ENCODE peak calls at places on chromosomes 6 and 20, in four cellular contexts. Z is psoas muscle; R is cardiac fibroblast; T is CD4-positive, CD25-positive, alpha-beta regulatory T cell. Q is an unnamed sample.

GRCh38 chr20:16283978-16284377 is 289.3 kb downstream of the KIF16B start:
- DNase-seq in Z (peak; percentile 68), R (no peak), T (no peak), Q (no peak)

GRCh38 chr20:34401741-34402455 is 38.8 kb downstream of the ITCH start:
- DNase-seq in Z (no peak), R (no peak), T (no peak), Q (no peak)

GRCh38 chr6:144372116-144372515 is 87.0 kb downstream of the UTRN start:
- DNase-seq in Z (no peak), R (no peak), T (no peak), Q (no peak)

GRCh38 chr6:158894192-158894591 is 75.0 kb upstream of the EZR start:
- DNase-seq in Z (no peak), R (peak; percentile 80), T (no peak), Q (no peak)

GRCh38 chr6:3252369-3252768 is 6.4 kb upstream of the PSMG4 start:
- DNase-seq in Z (no peak), R (no peak), T (no peak), Q (no peak)

GRCh38 chr6:152293404-152293803 is 343.8 kb downstream of the SYNE1 start:
- DNase-seq in Z (peak; percentile 77), R (no peak), T (no peak), Q (no peak)

GRCh38 chr6:130047440-130047995 is 29.1 kb downstream of the L3MBTL3 start:
- DNase-seq in Z (no peak), R (no peak), T (peak; percentile 30), Q (no peak)

GRCh38 chr20:60579941-60580515 is 621.8 kb downstream of the CDH26 start:
- DNase-seq in Z (no peak), R (no peak), T (no peak), Q (peak; percentile 10)

GRCh38 chr6:83461438-83461837 is 30.6 kb upstream of the ME1 start:
- DNase-seq in Z (no peak), R (peak; percentile 19), T (no peak), Q (no peak)

DNA sequence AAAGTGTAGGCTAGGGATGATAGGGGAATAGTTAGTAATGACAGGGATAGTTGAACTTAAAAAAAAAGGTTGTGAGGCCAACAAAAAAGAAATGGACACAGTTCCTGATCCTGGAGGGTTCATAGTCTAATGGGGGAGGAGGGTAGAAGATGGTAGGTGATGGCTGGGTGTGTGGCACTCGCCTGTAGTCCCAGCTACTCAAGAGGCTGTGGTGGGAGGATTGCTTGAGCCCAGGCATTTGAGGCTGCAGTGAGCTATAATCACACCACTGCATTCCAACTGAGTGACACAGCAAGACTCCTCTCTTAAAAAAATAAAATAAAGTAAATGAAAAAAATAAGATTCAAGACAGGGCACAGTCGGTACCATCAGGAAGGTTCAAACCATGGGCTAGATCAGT is 2.4 kb upstream of the MICB start:
- DNase-seq in Z (no peak), R (peak; percentile 83), T (no peak), Q (no peak)
- H3K4me3 ChIP-seq in Z (peak overlapping the region; percentile 67), R (peak overlapping the region; percentile 65), T (peak overlapping the region; percentile 83), Q (peak overlapping the region; percentile 85)

GRCh38 chr6:109052015-109052651 is 42.5 kb downstream of the SESN1 start:
- DNase-seq in Z (no peak), R (no peak), T (no peak), Q (no peak)

GRCh38 chr6:109050012-109050411 is 44.6 kb downstream of the SESN1 start:
- DNase-seq in Z (no peak), R (no peak), T (no peak), Q (no peak)

GRCh38 chr6:109050447-109051102 is 44.1 kb downstream of the SESN1 start:
- DNase-seq in Z (no peak), R (no peak), T (no peak), Q (no peak)

GRCh38 chr6:109052852-109053251 is 41.8 kb downstream of the SESN1 start:
- DNase-seq in Z (no peak), R (no peak), T (no peak), Q (no peak)

DNA sequence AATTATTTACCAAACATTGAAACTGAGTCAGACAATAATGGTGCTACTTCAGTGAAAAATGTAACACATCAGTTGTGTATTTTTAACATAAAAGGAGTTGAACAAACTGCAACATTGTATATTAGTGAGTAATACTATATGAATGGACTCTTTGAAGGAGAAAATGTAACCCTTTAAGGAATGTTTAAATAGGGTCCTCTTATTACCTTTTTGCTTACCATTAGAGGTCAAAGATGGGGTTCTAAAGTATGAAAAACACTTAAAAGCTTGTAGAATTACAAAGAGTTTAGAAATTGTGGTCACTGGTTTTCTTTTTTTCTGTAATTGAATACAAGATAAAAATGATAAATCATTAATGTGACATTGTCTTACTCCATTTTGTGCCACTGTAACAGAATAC is 43.3 kb downstream of the SESN1 start:
- DNase-seq in Z (no peak), R (no peak), T (no peak), Q (no peak)
- H3K4me3 ChIP-seq in Z (no peak overlapping the region), R (no peak overlapping the region), T (peak overlapping the region; percentile 0), Q (no peak overlapping the region)

DNA sequence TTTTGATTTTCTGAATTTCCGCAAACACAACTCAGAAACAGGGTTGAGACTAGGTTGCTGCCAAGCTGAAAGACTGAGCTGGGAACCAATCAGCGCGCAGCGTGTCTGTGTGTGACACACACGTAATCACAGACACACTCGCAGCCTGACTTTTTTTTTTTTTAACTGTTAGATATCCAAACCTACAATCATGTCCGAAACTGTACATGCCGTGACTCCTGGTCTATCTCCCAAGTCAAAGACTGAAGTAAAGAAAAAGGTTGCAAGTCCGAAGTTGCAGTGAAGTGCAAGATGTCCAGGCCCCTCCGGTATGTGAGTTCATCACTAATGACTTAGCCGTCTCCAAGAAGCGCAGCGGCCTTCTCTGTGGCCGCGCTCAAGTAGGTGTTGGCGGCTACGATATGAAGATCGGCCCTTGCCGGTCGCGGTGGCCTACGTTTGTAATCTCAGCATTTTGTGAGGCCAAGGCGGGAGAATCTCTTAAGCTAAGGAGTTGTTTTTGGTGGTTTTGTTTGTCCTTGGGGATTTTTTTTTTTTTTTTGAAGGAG is 108.2 kb downstream of the HFE start:
- DNase-seq in Z (peak; percentile 87), R (peak; percentile 97), T (peak; percentile 96), Q (peak; percentile 97)
- H3K4me3 ChIP-seq in Z (peak overlapping the region; percentile 67), R (peak overlapping the region; percentile 84), T (peak overlapping the region; percentile 99), Q (peak overlapping the region; percentile 61)

DNA sequence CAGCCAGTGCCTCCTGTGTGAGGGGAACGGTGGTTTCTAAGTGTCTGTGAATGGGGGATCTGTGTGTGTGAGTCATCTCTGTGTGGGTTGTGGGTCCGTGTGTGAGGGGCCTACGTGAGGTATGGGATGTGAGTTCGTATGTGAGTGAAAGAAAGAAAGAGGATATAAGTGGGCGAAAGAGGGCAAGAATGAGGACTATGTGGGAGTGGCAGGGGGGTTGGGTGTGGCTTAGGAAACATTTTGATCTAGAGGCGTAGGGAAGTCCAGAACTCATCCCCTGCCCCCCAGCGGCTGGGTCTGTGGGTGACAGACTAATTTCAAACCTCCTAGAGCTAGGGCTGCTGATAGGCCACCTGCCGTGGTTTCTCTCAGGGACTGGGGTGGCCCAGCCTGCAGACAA is 35.5 kb downstream of the DHX35 start:
- DNase-seq in Z (no peak), R (no peak), T (peak; percentile 54), Q (peak; percentile 46)
- H3K4me3 ChIP-seq in Z (no peak overlapping the region), R (no peak overlapping the region), T (no peak overlapping the region), Q (no peak overlapping the region)

DNA sequence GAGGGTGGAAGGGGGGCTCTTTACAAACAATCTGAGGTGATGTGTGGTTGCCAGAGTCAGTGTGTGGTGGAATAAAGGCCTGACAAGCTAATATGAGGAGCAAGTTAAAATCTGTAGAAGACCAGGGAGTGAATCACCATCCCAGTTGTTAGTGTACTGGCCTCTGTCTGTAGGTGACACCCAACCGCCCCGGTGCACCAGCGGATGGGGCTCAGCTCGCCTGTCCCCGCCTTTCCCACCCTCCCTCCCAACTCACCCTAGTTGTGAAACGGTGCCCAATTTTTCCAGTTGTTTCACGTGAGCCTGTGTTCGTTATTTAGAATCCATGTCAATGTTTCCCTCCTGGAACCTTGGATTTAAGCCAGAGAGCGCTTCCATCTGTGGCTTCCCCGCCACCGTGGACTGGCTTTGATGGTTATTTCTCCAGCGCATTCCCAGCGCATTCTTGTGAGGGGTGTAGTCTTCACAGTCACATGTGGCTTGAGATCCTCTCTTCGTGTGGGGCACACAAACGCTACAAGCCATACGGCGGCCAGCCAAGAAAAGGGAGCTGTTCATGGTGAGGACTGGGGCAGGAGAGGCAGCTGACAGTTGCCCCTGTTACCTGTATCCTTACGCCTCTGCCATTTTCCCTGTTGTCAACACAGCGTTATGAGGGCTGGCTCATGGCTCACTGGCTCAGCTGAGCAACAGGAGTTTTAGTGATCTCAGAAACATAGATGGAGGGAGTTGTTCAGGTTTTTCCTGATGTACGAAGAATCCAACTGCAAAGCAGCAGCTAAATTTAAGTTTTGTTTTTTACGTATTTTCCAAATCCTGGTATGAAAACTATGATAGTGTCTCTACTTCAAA is 137.6 kb downstream of the ZDHHC14 start:
- DNase-seq in Z (peak; percentile 56), R (peak; percentile 14), T (no peak), Q (no peak)
- H3K4me3 ChIP-seq in Z (no peak overlapping the region), R (no peak overlapping the region), T (no peak overlapping the region), Q (no peak overlapping the region)

DNA sequence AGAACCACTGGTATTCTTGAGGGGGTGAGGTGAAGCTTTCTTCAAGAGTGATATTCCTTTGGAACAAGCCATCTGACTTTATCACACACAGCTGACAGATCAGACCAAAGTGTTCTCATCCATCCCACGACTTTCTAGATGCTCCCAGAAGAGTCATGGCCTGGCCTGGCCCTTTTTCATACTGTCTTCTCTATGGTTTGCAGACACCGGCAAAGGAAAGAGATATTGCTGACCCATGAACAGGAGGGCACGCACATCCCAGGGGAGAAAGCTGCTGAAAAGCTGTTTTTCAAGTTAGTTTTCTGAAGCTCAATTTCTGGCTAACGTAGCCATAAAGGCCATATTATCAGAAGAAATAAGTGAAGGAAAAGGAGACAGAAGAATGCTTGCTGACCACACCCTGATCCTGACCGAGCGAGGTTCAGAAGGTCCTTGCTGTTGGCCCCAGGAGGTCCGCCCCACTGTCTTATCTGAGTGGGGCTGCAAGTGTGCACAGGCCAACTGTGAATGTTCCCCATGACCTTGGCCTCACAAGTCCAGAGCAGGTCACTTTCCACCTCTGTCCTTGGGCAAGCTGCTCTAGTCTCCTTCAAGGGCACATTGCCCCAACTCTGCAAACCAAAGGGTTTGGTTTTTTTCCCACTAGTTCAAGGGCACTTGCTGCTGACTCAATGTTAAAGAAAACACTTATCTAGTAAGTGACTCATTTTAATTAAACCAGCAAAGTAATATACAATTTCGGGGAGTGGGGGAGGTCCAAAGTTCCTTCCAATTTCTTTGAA is 2.0 kb downstream of the ACSS1 start:
- DNase-seq in Z (no peak), R (no peak), T (peak; percentile 33), Q (no peak)
- H3K4me3 ChIP-seq in Z (peak overlapping the region; percentile 86), R (no peak overlapping the region), T (peak overlapping the region; percentile 29), Q (no peak overlapping the region)

DNA sequence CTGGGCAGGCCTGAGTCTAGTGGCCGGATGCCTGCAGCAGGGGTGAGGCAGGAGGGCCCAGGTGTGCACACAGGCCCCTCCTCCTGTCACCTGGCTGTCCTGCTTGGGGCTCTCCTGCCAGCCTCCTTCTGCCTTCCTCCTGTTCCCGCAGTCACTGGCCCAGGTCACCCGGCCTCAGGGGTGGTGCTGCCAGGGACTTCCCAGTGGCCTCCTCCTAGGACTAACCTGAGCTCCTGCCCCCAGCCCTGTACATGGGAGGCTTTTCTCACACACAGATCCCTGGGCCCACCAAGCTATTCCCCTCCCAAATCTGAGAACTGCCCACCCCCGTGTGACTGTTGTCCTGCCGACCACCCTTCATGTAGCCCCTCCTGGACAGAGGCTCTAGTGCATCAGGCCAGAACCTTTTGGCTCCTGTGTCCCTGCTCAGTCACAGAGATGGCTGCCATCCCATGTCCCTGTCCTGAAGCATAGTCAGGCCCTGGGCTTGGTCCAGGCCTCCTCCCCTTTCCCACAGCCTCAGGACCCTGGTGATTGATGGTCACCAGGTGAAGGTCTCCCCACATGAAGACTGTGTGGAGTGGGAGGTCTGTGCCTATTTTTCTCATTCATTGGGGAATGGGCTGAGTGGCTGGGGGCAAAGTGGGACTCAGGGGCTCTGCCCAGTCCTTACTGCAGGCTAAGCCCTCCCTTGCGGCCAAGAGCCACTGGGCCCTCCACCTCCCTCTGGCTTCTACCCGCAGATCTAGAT is 1.1 kb upstream of the ULBP1 start:
- DNase-seq in Z (no peak), R (no peak), T (no peak), Q (no peak)
- H3K4me3 ChIP-seq in Z (no peak overlapping the region), R (peak overlapping the region; percentile 56), T (no peak overlapping the region), Q (peak overlapping the region; percentile 75)

GRCh38 chr20:62644044-62644795 is 1.9 kb downstream of the SLCO4A1 start:
- DNase-seq in Z (no peak), R (no peak), T (no peak), Q (no peak)
- H3K4me3 ChIP-seq in Z (peak overlapping the region; percentile 76), R (no peak overlapping the region), T (no peak overlapping the region), Q (no peak overlapping the region)